ENCODE peak calls at places on chromosomes 12 and 14, in six cellular contexts. One of them, this sample, is unnamed.

GRCh38 chr12:81143057-81143456 is 65.2 kb downstream of the ACSS3 start:
- DNase-seq in lower lobe of right lung: no peak
- DNase-seq in lower leg skin: no peak
- DNase-seq in AG10803: no peak
- DNase-seq in CD8-positive, alpha-beta T cell: no peak
- DNase-seq in CD8-positive, alpha-beta memory T cell: no peak
- DNase-seq in this sample: no peak

GRCh38 chr14:28300356-28300755 is 466.2 kb upstream of the FOXG1 start:
- DNase-seq in lower lobe of right lung: no peak
- DNase-seq in lower leg skin: no peak
- DNase-seq in AG10803: no peak
- DNase-seq in CD8-positive, alpha-beta T cell: no peak
- DNase-seq in CD8-positive, alpha-beta memory T cell: no peak
- DNase-seq in this sample: no peak

GRCh38 chr14:50347521-50347920 is 35.4 kb downstream of the DMAC2L start:
- DNase-seq in lower lobe of right lung: no peak
- DNase-seq in lower leg skin: no peak
- DNase-seq in AG10803: peak
- DNase-seq in CD8-positive, alpha-beta T cell: no peak
- DNase-seq in CD8-positive, alpha-beta memory T cell: no peak
- DNase-seq in this sample: no peak

GRCh38 chr14:30610719-30611388 is 11.3 kb upstream of the SCFD1 start:
- DNase-seq in lower lobe of right lung: peak
- DNase-seq in lower leg skin: peak
- DNase-seq in AG10803: peak
- DNase-seq in CD8-positive, alpha-beta T cell: no peak
- DNase-seq in CD8-positive, alpha-beta memory T cell: peak
- DNase-seq in this sample: peak

GRCh38 chr14:94681300-94682060 is 69.3 kb downstream of the SERPINA3 start:
- DNase-seq in lower lobe of right lung: no peak
- DNase-seq in lower leg skin: peak
- DNase-seq in AG10803: peak
- DNase-seq in CD8-positive, alpha-beta T cell: no peak
- DNase-seq in CD8-positive, alpha-beta memory T cell: no peak
- DNase-seq in this sample: peak

GRCh38 chr12:24561411-24561871 is 387.5 kb downstream of the BCAT1 start:
- DNase-seq in lower lobe of right lung: no peak
- DNase-seq in lower leg skin: no peak
- DNase-seq in AG10803: peak
- DNase-seq in CD8-positive, alpha-beta T cell: no peak
- DNase-seq in CD8-positive, alpha-beta memory T cell: no peak
- DNase-seq in this sample: peak

GRCh38 chr12:16606201-16606849 is 363 bp upstream of the LMO3 start:
- DNase-seq in lower lobe of right lung: peak
- DNase-seq in lower leg skin: peak
- DNase-seq in AG10803: peak
- DNase-seq in CD8-positive, alpha-beta T cell: no peak
- DNase-seq in CD8-positive, alpha-beta memory T cell: no peak
- DNase-seq in this sample: peak

GRCh38 chr12:13387074-13387473 is 190.5 kb downstream of the EMP1 start:
- DNase-seq in lower lobe of right lung: no peak
- DNase-seq in lower leg skin: no peak
- DNase-seq in AG10803: no peak
- DNase-seq in CD8-positive, alpha-beta T cell: no peak
- DNase-seq in CD8-positive, alpha-beta memory T cell: no peak
- DNase-seq in this sample: no peak

GRCh38 chr14:76715102-76715926 is 46.0 kb upstream of the VASH1 start:
- DNase-seq in lower lobe of right lung: no peak
- DNase-seq in lower leg skin: no peak
- DNase-seq in AG10803: peak
- DNase-seq in CD8-positive, alpha-beta T cell: no peak
- DNase-seq in CD8-positive, alpha-beta memory T cell: no peak
- DNase-seq in this sample: no peak

DNA sequence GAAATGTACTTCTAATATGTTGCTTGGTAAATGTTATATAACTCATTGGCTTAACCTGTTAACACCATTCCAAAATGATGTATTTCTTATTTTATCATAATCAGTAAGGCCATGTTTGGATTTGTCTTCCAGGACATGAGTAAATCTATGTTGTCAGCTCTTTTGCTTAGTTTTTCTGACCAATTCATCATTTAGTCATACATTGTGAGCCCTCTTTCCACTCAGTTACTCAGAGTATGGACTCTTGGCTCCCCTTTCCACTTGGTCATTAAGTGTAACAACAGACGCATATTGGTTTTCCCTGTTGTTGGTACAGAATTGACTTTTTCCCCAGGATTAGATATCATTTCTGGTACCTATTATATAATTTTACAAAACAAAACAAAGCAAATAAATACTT is 9.0 kb upstream of the CLEC4D start:
- DNase-seq in lower lobe of right lung: no peak
- DNase-seq in lower leg skin: no peak
- DNase-seq in AG10803: no peak
- DNase-seq in CD8-positive, alpha-beta T cell: no peak
- DNase-seq in CD8-positive, alpha-beta memory T cell: no peak
- DNase-seq in this sample: no peak
- H3K4me3 ChIP-seq in lower lobe of right lung: no peak
- H3K4me3 ChIP-seq in lower leg skin: no peak
- H3K4me3 ChIP-seq in AG10803: no peak
- H3K4me3 ChIP-seq in CD8-positive, alpha-beta T cell: no peak
- H3K4me3 ChIP-seq in CD8-positive, alpha-beta memory T cell: no peak
- H3K4me3 ChIP-seq in this sample: no peak

GRCh38 chr12:105804591-105805265 is 334.0 kb downstream of the NUAK1 start:
- DNase-seq in lower lobe of right lung: no peak
- DNase-seq in lower leg skin: no peak
- DNase-seq in AG10803: no peak
- DNase-seq in CD8-positive, alpha-beta T cell: no peak
- DNase-seq in CD8-positive, alpha-beta memory T cell: no peak
- DNase-seq in this sample: no peak
- H3K4me3 ChIP-seq in lower lobe of right lung: no peak
- H3K4me3 ChIP-seq in lower leg skin: no peak
- H3K4me3 ChIP-seq in AG10803: no peak
- H3K4me3 ChIP-seq in CD8-positive, alpha-beta T cell: no peak
- H3K4me3 ChIP-seq in CD8-positive, alpha-beta memory T cell: no peak
- H3K4me3 ChIP-seq in this sample: no peak

GRCh38 chr12:91178139-91178561 is 4.5 kb downstream of the DCN start:
- DNase-seq in lower lobe of right lung: no peak
- DNase-seq in lower leg skin: no peak
- DNase-seq in AG10803: peak
- DNase-seq in CD8-positive, alpha-beta T cell: no peak
- DNase-seq in CD8-positive, alpha-beta memory T cell: no peak
- DNase-seq in this sample: peak
- H3K4me3 ChIP-seq in lower lobe of right lung: peak
- H3K4me3 ChIP-seq in lower leg skin: peak
- H3K4me3 ChIP-seq in AG10803: peak
- H3K4me3 ChIP-seq in CD8-positive, alpha-beta T cell: no peak
- H3K4me3 ChIP-seq in CD8-positive, alpha-beta memory T cell: no peak
- H3K4me3 ChIP-seq in this sample: peak

GRCh38 chr14:73634333-73634833 is 10.4 kb upstream of the DNAL1 start:
- DNase-seq in lower lobe of right lung: peak
- DNase-seq in lower leg skin: no peak
- DNase-seq in AG10803: no peak
- DNase-seq in CD8-positive, alpha-beta T cell: no peak
- DNase-seq in CD8-positive, alpha-beta memory T cell: no peak
- DNase-seq in this sample: no peak
- H3K4me3 ChIP-seq in lower lobe of right lung: peak
- H3K4me3 ChIP-seq in lower leg skin: peak
- H3K4me3 ChIP-seq in AG10803: peak
- H3K4me3 ChIP-seq in CD8-positive, alpha-beta T cell: peak
- H3K4me3 ChIP-seq in CD8-positive, alpha-beta memory T cell: peak
- H3K4me3 ChIP-seq in this sample: no peak

GRCh38 chr12:54383041-54383609 is 1.4 kb downstream of the ZNF385A start:
- DNase-seq in lower lobe of right lung: no peak
- DNase-seq in lower leg skin: no peak
- DNase-seq in AG10803: peak
- DNase-seq in CD8-positive, alpha-beta T cell: no peak
- DNase-seq in CD8-positive, alpha-beta memory T cell: no peak
- DNase-seq in this sample: peak

GRCh38 chr12:54388214-54389138 is 3.9 kb upstream of the ZNF385A start:
- DNase-seq in lower lobe of right lung: no peak
- DNase-seq in lower leg skin: no peak
- DNase-seq in AG10803: no peak
- DNase-seq in CD8-positive, alpha-beta T cell: no peak
- DNase-seq in CD8-positive, alpha-beta memory T cell: no peak
- DNase-seq in this sample: no peak

GRCh38 chr12:54386781-54387467 is 2.4 kb upstream of the ZNF385A start:
- DNase-seq in lower lobe of right lung: no peak
- DNase-seq in lower leg skin: peak
- DNase-seq in AG10803: no peak
- DNase-seq in CD8-positive, alpha-beta T cell: no peak
- DNase-seq in CD8-positive, alpha-beta memory T cell: no peak
- DNase-seq in this sample: no peak

GRCh38 chr12:54384591-54385041 is at the start of gene ZNF385A:
- DNase-seq in lower lobe of right lung: peak
- DNase-seq in lower leg skin: no peak
- DNase-seq in AG10803: no peak
- DNase-seq in CD8-positive, alpha-beta T cell: no peak
- DNase-seq in CD8-positive, alpha-beta memory T cell: no peak
- DNase-seq in this sample: no peak

DNA sequence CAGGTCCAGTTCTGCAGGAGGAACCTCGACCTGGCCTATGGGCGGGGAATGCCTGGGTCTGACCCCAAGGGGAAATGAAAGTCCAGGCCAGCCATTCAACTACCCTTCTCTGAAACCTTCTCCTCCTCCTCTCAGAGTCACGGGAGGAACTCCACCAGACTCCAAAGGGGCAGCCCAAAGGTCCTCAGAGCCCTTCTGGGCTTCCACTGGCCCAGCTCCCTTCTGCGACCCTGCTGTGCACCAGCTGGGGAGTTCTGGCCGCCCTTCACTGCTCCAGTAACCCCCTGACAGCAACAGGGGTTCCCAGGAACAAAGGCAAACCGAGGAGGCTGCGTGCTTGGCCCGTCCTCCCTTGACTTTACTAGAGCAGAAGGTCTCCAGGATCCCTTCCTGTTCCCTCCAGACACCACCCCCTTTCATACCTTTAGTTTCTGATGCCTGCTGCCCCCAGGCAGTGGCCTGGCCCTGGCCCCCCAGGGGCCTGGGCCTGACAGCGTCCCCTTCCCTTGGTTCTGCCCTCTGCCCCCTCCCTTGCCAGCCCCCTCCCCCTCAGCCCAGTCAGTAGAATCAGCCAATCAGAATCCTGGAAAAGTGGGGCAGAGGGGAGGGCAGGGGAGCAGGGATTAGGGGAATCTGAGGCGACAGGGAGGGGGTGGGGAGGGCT is 850 bp upstream of the ZNF385A start:
- DNase-seq in lower lobe of right lung: peak
- DNase-seq in lower leg skin: no peak
- DNase-seq in AG10803: no peak
- DNase-seq in CD8-positive, alpha-beta T cell: no peak
- DNase-seq in CD8-positive, alpha-beta memory T cell: no peak
- DNase-seq in this sample: no peak
- H3K4me3 ChIP-seq in lower lobe of right lung: no peak
- H3K4me3 ChIP-seq in lower leg skin: no peak
- H3K4me3 ChIP-seq in AG10803: no peak
- H3K4me3 ChIP-seq in CD8-positive, alpha-beta T cell: no peak
- H3K4me3 ChIP-seq in CD8-positive, alpha-beta memory T cell: no peak
- H3K4me3 ChIP-seq in this sample: no peak

This sample was measured in MG63.